ENCODE peak calls at places on chromosomes 4 and X, in five cellular contexts. B is hepatocyte; L is aorta; V is H9; I is CD8-positive, alpha-beta memory T cell. D is an unnamed sample. For H3K4me1, the result is how much of the 10 kb centered on the place peaks cover.

GRCh38 chr4:69038582-69038981 is 57.7 kb upstream of the UGT2B7 start:
- DNase-seq in V (no peak), I (no peak), B (no peak), L (no peak), D (no peak)

GRCh38 chrX:11351375-11352295 is 58.4 kb downstream of the AMELX start:
- DNase-seq in B (no peak), V (no peak), L (peak), I (no peak), D (peak)

GRCh38 chr4:88967883-88968316 is 89.1 kb downstream of the FAM13A start:
- DNase-seq in I (no peak), V (no peak), B (no peak), L (no peak), D (no peak)

GRCh38 chr4:87120411-87121162 is 99.8 kb downstream of the KLHL8 start:
- DNase-seq in V (no peak), L (peak), I (no peak), B (peak), D (no peak)

GRCh38 chr4:168710353-168710946 is 213.6 kb downstream of the PALLD start:
- DNase-seq in V (no peak), I (no peak), B (peak), L (peak), D (peak)

GRCh38 chrX:129523076-129524055 is at the start of gene SMARCA1:
- DNase-seq in I (no peak), L (peak), V (peak), B (peak), D (peak)

GRCh38 chrX:24498181-24498580 is 33.1 kb downstream of the PDK3 start:
- DNase-seq in L (no peak), B (peak), I (peak), V (no peak), D (peak)

GRCh38 chrX:104428231-104428630 is 137.8 kb upstream of the IL1RAPL2 start:
- DNase-seq in B (no peak), V (no peak), L (no peak), I (no peak), D (no peak)

GRCh38 chrX:9873952-9874351 is 87.7 kb downstream of the SHROOM2 start:
- DNase-seq in B (no peak), L (no peak), V (peak), I (no peak), D (no peak)

GRCh38 chr4:168880087-168880675 is 129.9 kb downstream of the CBR4 start:
- DNase-seq in I (no peak), L (no peak), B (no peak), V (no peak), D (peak)

GRCh38 chrX:19758536-19758935 is 128.9 kb downstream of the SH3KBP1 start:
- DNase-seq in B (no peak), I (no peak), V (no peak), L (no peak), D (no peak)

GRCh38 chr4:74109116-74109791 is 10.3 kb upstream of the CXCL2 start:
- DNase-seq in I (no peak), V (peak), L (peak), B (peak), D (peak)

GRCh38 chr4:1309261-1310010 is 19.7 kb downstream of the MAEA start:
- DNase-seq in B (peak), I (peak), L (peak), V (peak), D (peak)

GRCh38 chrX:153881281-153881680 is 4.7 kb downstream of the L1CAM start:
- DNase-seq in B (no peak), I (no peak), L (no peak), V (no peak), D (no peak)

GRCh38 chrX:102840871-102841705 is 96.0 kb upstream of the RAB40AL start:
- DNase-seq in I (no peak), L (no peak), V (no peak), B (peak), D (peak)

GRCh38 chr4:1354136-1354982 is 7.4 kb downstream of the UVSSA start:
- DNase-seq in V (peak), L (no peak), B (no peak), I (no peak), D (no peak)

GRCh38 chrX:7233632-7234406 is 85.9 kb upstream of the PUDP start:
- DNase-seq in L (no peak), I (no peak), V (no peak), B (no peak), D (no peak)

GRCh38 chr4:61425315-61425714 is 225.2 kb downstream of the ADGRL3 start:
- DNase-seq in V (no peak), B (no peak), L (no peak), I (no peak), D (no peak)

DNA sequence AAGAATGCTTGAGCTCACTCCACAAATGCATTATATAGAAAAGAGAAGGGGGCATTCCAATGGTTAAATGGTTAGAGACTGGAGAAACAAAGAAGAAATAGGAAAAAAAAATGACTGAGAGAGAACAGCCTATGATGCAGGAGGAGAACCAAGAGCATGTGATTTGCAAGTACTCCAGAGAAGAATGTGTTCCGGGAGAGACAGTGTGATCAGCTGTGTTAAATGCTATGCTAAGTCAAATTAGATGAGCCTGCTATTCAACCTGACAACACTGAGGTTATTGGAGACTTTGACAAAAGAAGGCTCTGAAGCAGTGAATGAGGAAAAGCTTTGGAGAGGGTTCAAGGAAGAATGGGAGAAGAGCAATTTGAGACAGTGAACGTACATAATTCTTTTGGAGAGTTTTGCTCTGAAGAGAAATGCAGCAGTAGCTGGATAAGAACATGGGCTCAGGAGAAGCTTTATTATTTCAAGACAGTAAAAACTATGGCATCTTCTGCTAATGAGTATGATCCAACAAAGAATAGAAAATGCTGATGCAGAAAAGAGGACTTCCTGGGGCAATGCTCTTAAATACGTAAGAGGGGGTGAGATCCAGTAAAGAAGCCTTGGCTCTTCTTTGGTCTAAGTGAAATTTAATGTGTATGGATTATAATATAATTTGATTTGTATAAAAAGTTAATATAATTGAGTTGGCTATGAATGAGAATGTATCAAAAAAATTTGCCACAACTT is 66.3 kb downstream of the PPP3CA start:
- DNase-seq in V (no peak), L (no peak), B (no peak), I (no peak), D (no peak)
- H3K4me1 ChIP-seq in V (under half), L (under half), B (under half), I (under half), D (under half)

DNA sequence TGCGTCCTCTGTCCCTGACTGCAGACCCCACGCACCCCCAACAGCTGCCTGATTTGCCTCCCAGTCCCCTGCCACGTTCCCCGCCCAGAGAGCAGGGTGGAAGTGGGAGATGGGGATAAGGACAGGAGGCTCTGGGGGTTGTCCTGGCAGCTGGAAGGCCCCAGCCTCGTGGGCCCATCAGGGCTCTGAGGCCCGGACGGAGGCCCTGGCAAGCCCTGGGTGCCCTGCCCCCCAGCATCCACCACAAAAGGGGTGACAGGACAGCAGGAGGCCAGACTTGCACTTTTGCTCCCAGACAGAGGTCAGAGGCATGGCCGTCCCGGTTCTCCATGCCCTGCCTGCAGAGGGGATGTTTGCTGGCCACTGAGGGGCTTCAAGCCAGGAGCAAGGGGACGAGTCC is 4.7 kb downstream of the SH3TC1 start:
- DNase-seq in B (no peak), I (no peak), V (no peak), L (no peak), D (no peak)
- H3K4me1 ChIP-seq in B (half or more), I (under half), V (under half), L (under half), D (under half)

DNA sequence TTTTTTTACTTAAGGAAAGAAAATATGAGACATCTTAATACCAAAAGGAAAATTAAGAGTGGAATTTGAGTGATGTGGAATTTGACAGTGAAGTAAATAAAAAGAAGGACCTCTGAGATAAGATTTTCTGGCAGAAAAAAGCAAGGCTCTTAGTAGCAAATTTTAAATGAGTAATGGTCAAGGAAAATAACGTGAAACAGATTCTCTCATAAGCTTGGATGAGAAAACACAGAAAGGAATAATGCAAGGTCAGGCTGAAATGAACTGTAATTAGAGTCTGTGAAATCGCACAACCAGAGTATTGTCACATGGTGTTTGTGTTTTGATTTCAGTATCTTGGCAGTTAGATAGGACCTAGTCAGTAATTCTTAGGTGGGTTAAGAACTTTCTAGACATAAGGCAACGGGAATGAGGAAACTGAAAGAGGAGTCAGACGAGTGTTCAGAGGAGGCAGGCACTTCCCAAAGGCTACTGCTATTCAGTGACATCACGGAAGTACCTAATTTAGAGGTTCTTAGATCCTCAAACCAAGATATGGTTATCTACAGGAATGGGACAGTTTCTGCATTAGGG is 34.5 kb downstream of the LIMCH1 start:
- DNase-seq in V (no peak), I (no peak), L (no peak), B (no peak), D (no peak)
- H3K4me1 ChIP-seq in V (under half), I (under half), L (under half), B (under half), D (under half)

GRCh38 chr4:183177001-183177400 is 77.9 kb downstream of the WWC2 start:
- DNase-seq in B (no peak), L (no peak), V (no peak), I (no peak), D (no peak)
- H3K4me1 ChIP-seq in B (under half), L (under half), V (under half), I (under half), D (under half)

GRCh38 chr4:173521474-173522159 is 8.4 kb downstream of the HAND2 start:
- DNase-seq in L (no peak), I (no peak), V (no peak), B (no peak), D (peak)
- H3K4me1 ChIP-seq in L (under half), I (under half), V (under half), B (under half), D (under half)

DNA sequence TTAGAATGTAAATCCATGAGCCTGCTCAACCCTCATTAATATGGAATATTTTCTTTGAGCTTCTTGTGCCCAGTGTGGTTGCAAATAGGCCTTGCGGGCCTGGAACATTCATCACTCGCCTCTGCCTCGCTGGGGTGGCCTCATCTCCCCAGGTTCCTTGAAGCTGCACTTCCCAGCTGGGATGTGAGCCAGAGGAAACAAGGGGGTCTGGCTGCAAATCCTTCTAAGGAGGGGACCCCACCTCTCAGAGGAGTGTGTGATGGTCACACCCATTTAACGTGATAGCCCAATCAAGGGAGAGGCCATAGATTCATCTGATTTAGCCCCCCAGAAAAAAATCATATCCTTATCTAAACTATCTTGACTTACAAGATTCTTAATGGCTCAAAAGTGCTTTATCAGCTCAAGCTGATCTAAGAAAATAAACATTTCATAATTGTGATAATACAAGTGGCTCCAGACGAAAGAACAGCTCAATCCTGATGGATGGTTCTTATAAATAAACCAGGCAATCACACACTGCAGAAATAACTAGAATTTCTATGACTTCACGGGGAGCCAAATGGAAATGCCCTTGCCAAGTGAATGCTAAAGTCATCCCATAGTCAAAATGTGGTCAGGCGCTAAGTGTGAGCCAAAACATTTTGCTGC is 189.9 kb downstream of the PTTG2 start:
- DNase-seq in B (no peak), I (no peak), L (no peak), V (no peak), D (no peak)
- H3K4me1 ChIP-seq in B (half or more), I (under half), L (under half), V (under half), D (under half)

GRCh38 chr4:182143822-182144620 is 99.2 kb upstream of the TENM3 start:
- DNase-seq in I (no peak), L (no peak), V (peak), B (peak), D (peak)
- H3K4me1 ChIP-seq in I (under half), L (under half), V (under half), B (under half), D (under half)

GRCh38 chr4:2408401-2408958 is 10.0 kb downstream of the ZFYVE28 start:
- DNase-seq in V (peak), I (no peak), L (no peak), B (no peak), D (no peak)

GRCh38 chr4:2406920-2407319 is 11.5 kb downstream of the ZFYVE28 start:
- DNase-seq in B (no peak), I (no peak), L (no peak), V (no peak), D (no peak)

GRCh38 chr4:2409381-2409783 is 9.1 kb downstream of the ZFYVE28 start:
- DNase-seq in B (no peak), I (no peak), V (no peak), L (no peak), D (no peak)

GRCh38 chr4:2407991-2408342 is 10.5 kb downstream of the ZFYVE28 start:
- DNase-seq in I (no peak), L (no peak), V (no peak), B (no peak), D (no peak)

GRCh38 chr4:2408976-2409375 is 9.5 kb downstream of the ZFYVE28 start:
- DNase-seq in I (no peak), B (no peak), L (no peak), V (no peak), D (no peak)
- H3K4me1 ChIP-seq in I (half or more), B (under half), L (under half), V (under half), D (under half)

GRCh38 chr4:118968006-118968405 is 79.4 kb downstream of the SYNPO2 start:
- DNase-seq in V (peak), L (peak), B (peak), I (no peak), D (peak)

GRCh38 chr4:118967393-118967792 is 78.7 kb downstream of the SYNPO2 start:
- DNase-seq in I (no peak), B (no peak), V (no peak), L (no peak), D (peak)

GRCh38 chr4:118972167-118972566 is 83.5 kb downstream of the SYNPO2 start:
- DNase-seq in L (no peak), I (no peak), B (no peak), V (no peak), D (no peak)

GRCh38 chr4:118969359-118969758 is 80.7 kb downstream of the SYNPO2 start:
- DNase-seq in V (no peak), L (peak), I (no peak), B (peak), D (peak)

DNA sequence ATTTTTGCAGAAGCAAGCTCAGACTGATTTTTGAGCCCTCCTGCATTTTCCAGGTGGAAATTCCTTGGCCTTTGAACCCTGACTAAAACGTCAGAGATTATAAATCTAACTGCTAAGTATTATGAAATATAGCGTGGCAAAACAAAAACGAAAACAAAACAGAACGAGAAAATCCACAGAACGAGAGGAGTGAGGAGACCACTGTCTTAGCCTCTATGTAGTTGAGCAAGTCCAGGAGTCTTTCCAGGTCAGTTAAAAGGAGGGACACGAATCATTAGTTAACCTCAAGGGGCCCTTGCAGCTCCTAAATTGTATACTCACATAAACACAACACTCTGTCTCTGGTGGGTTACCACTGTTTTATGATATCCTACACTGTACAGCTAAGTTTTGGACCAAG is 80.2 kb downstream of the SYNPO2 start:
- DNase-seq in B (no peak), V (no peak), I (no peak), L (no peak), D (no peak)
- H3K4me1 ChIP-seq in B (under half), V (under half), I (under half), L (under half), D (under half)

DNA sequence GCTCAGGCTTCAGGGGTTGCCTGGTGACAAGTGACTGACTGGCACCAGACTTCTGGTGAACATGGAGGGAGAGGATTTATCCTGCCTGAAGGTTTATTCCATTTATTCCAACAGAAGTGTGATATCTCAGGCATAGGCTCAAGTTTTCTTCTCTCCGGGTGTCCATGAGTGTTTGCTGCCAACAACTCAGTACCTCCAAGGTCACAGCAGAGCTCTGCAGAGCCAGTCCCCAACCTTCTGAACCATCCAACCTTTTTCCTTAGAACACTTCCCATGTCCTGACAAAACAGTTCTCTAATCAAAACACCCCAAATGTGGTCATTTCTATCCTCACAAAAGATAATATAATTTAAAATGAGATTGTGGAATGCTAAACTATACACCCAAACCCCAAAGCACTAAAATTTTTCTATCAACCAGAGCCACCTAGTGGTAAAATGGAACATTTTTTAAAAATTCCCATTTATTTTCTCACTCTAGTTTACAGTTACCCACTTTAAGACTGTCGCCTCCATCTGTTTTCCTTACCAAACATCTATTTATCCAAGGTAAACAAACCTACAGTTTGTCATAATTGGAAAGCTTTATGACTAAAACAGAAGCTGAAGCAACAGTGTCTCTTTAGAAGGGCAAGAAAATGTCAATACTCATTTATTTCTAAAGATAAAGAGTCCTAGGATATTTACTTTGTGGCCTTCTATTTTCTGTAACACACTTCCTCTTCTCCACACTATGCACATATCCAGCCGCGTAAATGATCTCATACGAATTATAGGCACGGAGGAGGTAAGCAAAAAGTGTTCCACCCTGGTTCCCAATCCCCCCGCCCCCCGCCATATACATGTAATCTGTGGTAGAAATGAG is 39.5 kb downstream of the TMEM154 start:
- DNase-seq in V (no peak), B (peak), I (no peak), L (no peak), D (peak)
- H3K4me1 ChIP-seq in V (under half), B (under half), I (under half), L (under half), D (under half)